ENCODE peak calls at places on chromosomes 12 and 14, in four cellular contexts. N is fibroblast of pulmonary artery, B is kidney tubule cell, E is EL. M is an unnamed sample.

GRCh38 chr14:103377522-103378041 is 7.6 kb upstream of the MARK3 start:
- DNase-seq in N (no peak), B (no peak), E (no peak), M (no peak)

GRCh38 chr12:51246254-51246853 is 7.7 kb downstream of the DAZAP2 start:
- DNase-seq in N (peak), B (peak), E (peak), M (no peak)

GRCh38 chr12:44551631-44552030 is 324.5 kb downstream of the NELL2 start:
- DNase-seq in N (no peak), B (no peak), E (no peak), M (no peak)

GRCh38 chr12:75823475-75823874 is 208.1 kb downstream of the PHLDA1 start:
- DNase-seq in N (no peak), B (peak), E (peak), M (no peak)

GRCh38 chr14:101947577-101947903 is 16.8 kb upstream of the DYNC1H1 start:
- DNase-seq in N (no peak), B (no peak), E (no peak), M (no peak)

GRCh38 chr14:102811254-102811963 is 34.2 kb downstream of the TRAF3 start:
- DNase-seq in N (no peak), B (no peak), E (no peak), M (no peak)

GRCh38 chr12:52575948-52576347 is 2.3 kb upstream of the KRT74 start:
- DNase-seq in N (no peak), B (no peak), E (no peak), M (no peak)

GRCh38 chr14:36362648-36363047 is 42.2 kb upstream of the MBIP start:
- DNase-seq in N (no peak), B (no peak), E (no peak), M (no peak)

GRCh38 chr14:75822522-75823288 is 159.1 kb downstream of the TGFB3 start:
- DNase-seq in N (peak), B (peak), E (peak), M (peak)

GRCh38 chr12:83823386-83824045 is 1089.1 kb downstream of the SLC6A15 start:
- DNase-seq in N (peak), B (peak), E (peak), M (peak)

GRCh38 chr14:65238456-65238855 is 136.1 kb upstream of the MAX start:
- DNase-seq in N (peak), B (peak), E (peak), M (peak)

GRCh38 chr12:87196329-87196728 is 832.9 kb downstream of the C12orf50 start:
- DNase-seq in N (peak), B (no peak), E (no peak), M (no peak)

GRCh38 chr14:73295198-73295796 is 58.0 kb downstream of the PAPLN start:
- DNase-seq in N (peak), B (peak), E (peak), M (peak)

GRCh38 chr14:63276492-63277342 is 42.0 kb downstream of the GPHB5 start:
- DNase-seq in N (peak), B (peak), E (peak), M (peak)

GRCh38 chr12:72570601-72571000 is 298.4 kb downstream of the TRHDE start:
- DNase-seq in N (no peak), B (no peak), E (no peak), M (no peak)

GRCh38 chr12:16348435-16349131 is 1.1 kb downstream of the MGST1 start:
- DNase-seq in N (peak), B (no peak), E (peak), M (peak)

GRCh38 chr12:116677202-116677651 is 60.6 kb downstream of the SPRING1 start:
- DNase-seq in N (no peak), B (no peak), E (no peak), M (no peak)

GRCh38 chr12:46224401-46224800 is 44.4 kb downstream of the SLC38A1 start:
- DNase-seq in N (peak), B (no peak), E (no peak), M (no peak)

GRCh38 chr14:64764641-64765520 is 60.7 kb downstream of the PLEKHG3 start:
- DNase-seq in N (peak), B (peak), E (peak), M (peak)

GRCh38 chr14:35993512-35993960 is 167.4 kb downstream of the BRMS1L start:
- DNase-seq in N (no peak), B (no peak), E (no peak), M (no peak)

GRCh38 chr12:47752552-47752951 is 6.1 kb downstream of the RAPGEF3 start:
- DNase-seq in N (no peak), B (no peak), E (peak), M (peak)

GRCh38 chr14:100836961-100837811 is 11.3 kb downstream of the MEG3 start:
- DNase-seq in N (no peak), B (no peak), E (no peak), M (no peak)

GRCh38 chr14:105897725-105898113 is 371.3 kb downstream of the TMEM121 start:
- DNase-seq in N (no peak), B (no peak), E (no peak), M (no peak)

GRCh38 chr14:93998871-93999403 is 1.8 kb downstream of the CCDC197 start:
- DNase-seq in N (no peak), B (no peak), E (no peak), M (no peak)

GRCh38 chr14:58637040-58637390 is 747 bp upstream of the DACT1 start:
- DNase-seq in N (peak), B (peak), E (peak), M (peak)

GRCh38 chr12:116415408-116416108 is 138.1 kb upstream of the MED13L start:
- DNase-seq in N (no peak), B (no peak), E (no peak), M (no peak)

GRCh38 chr12:103956515-103957027 is 9.1 kb upstream of the TDG start:
- DNase-seq in N (no peak), B (peak), E (no peak), M (no peak)

GRCh38 chr12:110345963-110346362 is 57.5 kb downstream of the ANAPC7 start:
- DNase-seq in N (no peak), B (no peak), E (no peak), M (no peak)